ENCODE peak calls at places on chromosomes 3 and 15, in ten cellular contexts. Z is PC-9; J is skeletal muscle cell; A is M059J; R is GM20000; Q is omental fat pad; Y is T1000; F is B cell; E is CD4-positive, alpha-beta memory T cell; I is HCT116. L is an unnamed sample.

GRCh38 chr15:94119215-94119815 is 112.0 kb upstream of the MCTP2 start:
- DNase-seq in Z (no peak), J (no peak), A (no peak), R (no peak), Q (no peak), Y (no peak), F (no peak), E (no peak), I (no peak), L (no peak)

GRCh38 chr15:80031841-80032240 is 27.6 kb upstream of the ZFAND6 start:
- DNase-seq in Z (no peak), J (no peak), A (peak; percentile 31), R (peak; percentile 21), Q (no peak), Y (no peak), F (peak; percentile 23), E (no peak), I (no peak), L (no peak)

GRCh38 chr15:64686130-64686735 is 89.2 kb downstream of the RBPMS2 start:
- DNase-seq in Z (no peak), J (no peak), A (peak; percentile 56), R (peak; percentile 55), Q (no peak), Y (no peak), F (peak; percentile 63), E (peak; percentile 33), I (peak; percentile 19), L (peak; percentile 64)

GRCh38 chr3:117400303-117400702 is 690.7 kb downstream of the TUSC7 start:
- DNase-seq in Z (no peak), J (no peak), A (no peak), R (no peak), Q (no peak), Y (no peak), F (no peak), E (no peak), I (no peak), L (no peak)

GRCh38 chr3:23735575-23736326 is 70.0 kb upstream of the UBE2E1 start:
- DNase-seq in Z (no peak), J (peak; percentile 69), A (no peak), R (no peak), Q (no peak), Y (no peak), F (no peak), E (no peak), I (no peak), L (no peak)

GRCh38 chr3:191300422-191300821 is 28.8 kb upstream of the CCDC50 start:
- DNase-seq in Z (no peak), J (no peak), A (no peak), R (no peak), Q (no peak), Y (no peak), F (peak; percentile 40), E (no peak), I (no peak), L (no peak)

GRCh38 chr15:80072285-80072684 is 12.8 kb downstream of the ZFAND6 start:
- DNase-seq in Z (peak; percentile 15), J (peak; percentile 81), A (peak; percentile 95), R (peak; percentile 45), Q (no peak), Y (no peak), F (peak; percentile 31), E (peak; percentile 59), I (peak; percentile 87), L (peak; percentile 42)

GRCh38 chr3:158313344-158313927 is 203.5 kb downstream of the RSRC1 start:
- DNase-seq in Z (no peak), J (peak; percentile 6), A (peak; percentile 49), R (peak; percentile 32), Q (no peak), Y (no peak), F (peak; percentile 6), E (no peak), I (peak; percentile 39), L (peak; percentile 35)

GRCh38 chr3:132911741-132912415 is 126.3 kb upstream of the TMEM108 start:
- DNase-seq in Z (no peak), J (peak; percentile 22), A (peak; percentile 69), R (no peak), Q (no peak), Y (no peak), F (no peak), E (no peak), I (no peak), L (no peak)

GRCh38 chr3:150885535-150885934 is 19.7 kb downstream of the MINDY4B start:
- DNase-seq in Z (no peak), J (no peak), A (no peak), R (no peak), Q (no peak), Y (no peak), F (no peak), E (no peak), I (no peak), L (no peak)

GRCh38 chr3:59386165-59386564 is 336.3 kb upstream of the CFAP20DC start:
- DNase-seq in Z (no peak), J (no peak), A (peak; percentile 50), R (peak; percentile 67), Q (no peak), Y (no peak), F (peak; percentile 32), E (no peak), I (no peak), L (peak; percentile 63)

GRCh38 chr15:89648106-89649012 is 6.9 kb downstream of the KIF7 start:
- DNase-seq in Z (no peak), J (no peak), A (no peak), R (no peak), Q (no peak), Y (no peak), F (no peak), E (no peak), I (no peak), L (no peak)

GRCh38 chr15:90015749-90016148 is 14.6 kb downstream of the ZNF710 start:
- DNase-seq in Z (no peak), J (no peak), A (no peak), R (no peak), Q (no peak), Y (no peak), F (no peak), E (no peak), I (no peak), L (no peak)

GRCh38 chr3:191338177-191338488 is 7.8 kb upstream of the UTS2B start:
- DNase-seq in Z (no peak), J (no peak), A (no peak), R (no peak), Q (no peak), Y (no peak), F (no peak), E (no peak), I (no peak), L (no peak)

GRCh38 chr15:58880320-58880719 is 53.2 kb downstream of the SLTM start:
- DNase-seq in Z (no peak), J (no peak), A (no peak), R (no peak), Q (no peak), Y (no peak), F (no peak), E (no peak), I (no peak), L (no peak)

GRCh38 chr15:62880278-62880677 is 162.3 kb upstream of the TPM1 start:
- DNase-seq in Z (no peak), J (no peak), A (peak; percentile 26), R (no peak), Q (no peak), Y (no peak), F (no peak), E (no peak), I (no peak), L (no peak)

GRCh38 chr15:31372635-31373091 is 46.0 kb downstream of the KLF13 start:
- DNase-seq in Z (peak; percentile 10), J (peak; percentile 73), A (peak; percentile 75), R (peak; percentile 30), Q (no peak), Y (peak; percentile 47), F (no peak), E (no peak), I (no peak), L (no peak)

GRCh38 chr15:85091990-85092389 is 110.3 kb downstream of the PDE8A start:
- DNase-seq in Z (no peak), J (no peak), A (no peak), R (no peak), Q (no peak), Y (no peak), F (no peak), E (no peak), I (no peak), L (no peak)

GRCh38 chr3:52774901-52775864 is 2.2 kb upstream of the ITIH1 start:
- DNase-seq in Z (no peak), J (no peak), A (no peak), R (no peak), Q (no peak), Y (no peak), F (no peak), E (no peak), I (no peak), L (no peak)

GRCh38 chr3:4419920-4420319 is 47.1 kb downstream of the SUMF1 start:
- DNase-seq in Z (no peak), J (no peak), A (no peak), R (no peak), Q (no peak), Y (no peak), F (no peak), E (no peak), I (no peak), L (no peak)

GRCh38 chr15:96115642-96116041 is 214.9 kb upstream of the NR2F2 start:
- DNase-seq in Z (peak; percentile 18), J (no peak), A (peak; percentile 66), R (no peak), Q (no peak), Y (no peak), F (no peak), E (no peak), I (no peak), L (no peak)

GRCh38 chr3:151008699-151009098 is 36.2 kb upstream of the CLRN1 start:
- DNase-seq in Z (no peak), J (peak; percentile 44), A (peak; percentile 35), R (no peak), Q (no peak), Y (no peak), F (no peak), E (no peak), I (peak; percentile 13), L (no peak)

GRCh38 chr3:129429597-129429996 is 1.2 kb upstream of the EFCAB12 start:
- DNase-seq in Z (no peak), J (no peak), A (no peak), R (no peak), Q (no peak), Y (no peak), F (no peak), E (no peak), I (no peak), L (no peak)

GRCh38 chr15:83164409-83165404 is 42.9 kb downstream of the HDGFL3 start:
- DNase-seq in Z (no peak), J (peak; percentile 20), A (peak; percentile 2), R (no peak), Q (no peak), Y (no peak), F (no peak), E (no peak), I (no peak), L (no peak)

GRCh38 chr15:34365073-34365825 is 1.7 kb downstream of the LPCAT4 start:
- DNase-seq in Z (no peak), J (no peak), A (no peak), R (peak; percentile 30), Q (no peak), Y (no peak), F (no peak), E (no peak), I (no peak), L (peak; percentile 63)

GRCh38 chr3:194689493-194689901 is 3.8 kb downstream of the FAM43A start:
- DNase-seq in Z (no peak), J (peak; percentile 64), A (peak; percentile 34), R (peak; percentile 30), Q (no peak), Y (no peak), F (peak; percentile 32), E (no peak), I (no peak), L (peak; percentile 30)

GRCh38 chr3:115864912-115865311 is 241.6 kb downstream of the GAP43 start:
- DNase-seq in Z (no peak), J (no peak), A (no peak), R (no peak), Q (no peak), Y (no peak), F (no peak), E (no peak), I (no peak), L (no peak)

GRCh38 chr15:39404767-39405173 is 176.1 kb upstream of the THBS1 start:
- DNase-seq in Z (peak; percentile 70), J (peak; percentile 86), A (peak; percentile 99), R (no peak), Q (no peak), Y (peak; percentile 85), F (no peak), E (no peak), I (no peak), L (no peak)